ENCODE peak calls at places on chromosomes 1 and 21, in ten cellular contexts. R, N, B, K, M, L, F, S, J and A are unnamed samples.
A peak's percentile ranks its signal among the peaks of the same experiment; 100 is the strongest.

GRCh38 chr1:98197356-98197755 is 276.5 kb upstream of the DPYD start:
- DNase-seq in M (no peak), L (no peak), J (no peak), K (no peak), F (no peak), B (no peak), R (no peak), S (no peak), N (no peak), A (no peak)

GRCh38 chr1:98723574-98723973 is 62.1 kb downstream of the SNX7 start:
- DNase-seq in N (no peak), J (no peak), R (no peak), S (no peak), F (no peak), M (no peak), L (no peak), K (no peak), B (no peak), A (no peak)

GRCh38 chr1:43833013-43833412 is 100.6 kb upstream of the ARTN start:
- DNase-seq in M (no peak), L (no peak), J (no peak), K (no peak), S (no peak), B (no peak), R (no peak), N (no peak), F (no peak), A (no peak)

GRCh38 chr1:9809122-9809521 is 14.6 kb downstream of the CLSTN1 start:
- DNase-seq in B (no peak), M (no peak), L (no peak), N (no peak), J (no peak), R (no peak), K (no peak), F (no peak), S (peak; percentile 22), A (no peak)

GRCh38 chr1:81689531-81689941 is 111.2 kb upstream of the ADGRL2 start:
- DNase-seq in L (no peak), R (no peak), J (no peak), M (no peak), F (no peak), B (no peak), N (no peak), K (no peak), S (no peak), A (no peak)

GRCh38 chr1:172322219-172323061 is 98.0 kb upstream of the C1orf105 start:
- DNase-seq in L (peak; percentile 9), B (no peak), F (no peak), M (no peak), N (no peak), J (no peak), K (no peak), S (peak; percentile 73), R (peak; percentile 78), A (peak; percentile 34)

GRCh38 chr1:108504447-108504846 is 54.3 kb downstream of the NBPF6 start:
- DNase-seq in M (no peak), L (no peak), N (no peak), S (no peak), J (no peak), B (no peak), K (no peak), R (no peak), F (no peak), A (no peak)

GRCh38 chr1:101148987-101149386 is 87.8 kb upstream of the S1PR1 start:
- DNase-seq in M (no peak), L (no peak), R (no peak), S (no peak), K (no peak), B (no peak), F (no peak), J (no peak), N (no peak), A (no peak)

GRCh38 chr1:154776339-154776605 is 93.8 kb downstream of the KCNN3 start:
- DNase-seq in N (no peak), B (no peak), K (no peak), F (no peak), L (no peak), R (no peak), M (no peak), J (no peak), S (peak; percentile 40), A (no peak)

GRCh38 chr1:154777151-154777550 is 92.9 kb downstream of the KCNN3 start:
- DNase-seq in S (no peak), N (no peak), M (no peak), K (no peak), L (no peak), F (no peak), R (no peak), J (no peak), B (peak; percentile 5), A (no peak)

GRCh38 chr1:154779563-154780189 is 90.4 kb downstream of the KCNN3 start:
- DNase-seq in J (no peak), N (no peak), B (peak; percentile 34), M (no peak), K (no peak), L (no peak), F (no peak), R (no peak), S (peak; percentile 53), A (no peak)

GRCh38 chr1:154778280-154778679 is 91.8 kb downstream of the KCNN3 start:
- DNase-seq in J (no peak), R (no peak), K (no peak), L (no peak), M (no peak), S (peak; percentile 8), B (no peak), N (no peak), F (no peak), A (no peak)

GRCh38 chr1:154778944-154779343 is 91.1 kb downstream of the KCNN3 start:
- DNase-seq in F (no peak), S (no peak), K (no peak), B (peak; percentile 14), J (no peak), N (no peak), M (no peak), L (no peak), R (no peak), A (no peak)
- H3K27me3 ChIP-seq in F (no peaks in the 10 kb centered on the region), S (no peaks in the 10 kb centered on the region), K (peaks cover 28% of the 10 kb centered on the region), B (no peaks in the 10 kb centered on the region), J (no peaks in the 10 kb centered on the region), N (no peaks in the 10 kb centered on the region), M (no peaks in the 10 kb centered on the region), L (no peaks in the 10 kb centered on the region), R (no peaks in the 10 kb centered on the region), A (no peaks in the 10 kb centered on the region)

GRCh38 chr1:183043872-183044859 is 20.9 kb downstream of the LAMC1 start:
- DNase-seq in L (no peak), S (no peak), F (no peak), B (no peak), M (no peak), R (peak; percentile 59), K (peak; percentile 72), N (no peak), J (no peak), A (no peak)
- H3K4me3 ChIP-seq in L (no peak overlapping the region), S (no peak overlapping the region), F (no peak overlapping the region), B (no peak overlapping the region), M (no peak overlapping the region), R (no peak overlapping the region), K (no peak overlapping the region), N (no peak overlapping the region), J (no peak overlapping the region), A (peak overlapping the region; percentile 24)

GRCh38 chr21:44711327-44712202 is at the start of gene TSPEAR:
- DNase-seq in S (peak; percentile 54), L (no peak), B (peak; percentile 69), K (no peak), M (no peak), N (no peak), J (no peak), F (no peak), R (peak; percentile 42), A (no peak)

GRCh38 chr21:44713130-44713529 is 1.8 kb upstream of the TSPEAR start:
- DNase-seq in N (no peak), B (no peak), L (no peak), F (no peak), M (no peak), R (peak; percentile 38), K (no peak), S (no peak), J (peak; percentile 13), A (no peak)

GRCh38 chr21:44714905-44715304 is 3.5 kb upstream of the TSPEAR start:
- DNase-seq in J (peak; percentile 13), L (no peak), N (no peak), B (no peak), M (no peak), R (no peak), F (no peak), S (no peak), K (no peak), A (no peak)

GRCh38 chr21:44712203-44713028 is 1.0 kb upstream of the TSPEAR start:
- DNase-seq in F (no peak), R (peak; percentile 38), M (no peak), B (no peak), N (no peak), J (no peak), S (no peak), L (no peak), K (no peak), A (no peak)

GRCh38 chr21:44713846-44714245 is 2.5 kb upstream of the TSPEAR start:
- DNase-seq in S (peak; percentile 42), R (no peak), J (peak; percentile 8), K (no peak), N (no peak), M (no peak), L (no peak), B (no peak), F (no peak), A (no peak)
- H3K27me3 ChIP-seq in S (peaks cover 56% of the 10 kb centered on the region), R (peaks cover 67% of the 10 kb centered on the region), J (peaks cover 63% of the 10 kb centered on the region), K (peaks cover 64% of the 10 kb centered on the region), N (peaks cover 31% of the 10 kb centered on the region), M (peaks cover 80% of the 10 kb centered on the region), L (peaks cover 78% of the 10 kb centered on the region), B (peaks cover 70% of the 10 kb centered on the region), F (peaks cover 46% of the 10 kb centered on the region), A (no peaks in the 10 kb centered on the region)

GRCh38 chr1:151459331-151460046 is at the start of gene POGZ:
- DNase-seq in N (peak; percentile 91), F (peak; percentile 88), J (peak; percentile 96), S (peak; percentile 99), R (peak; percentile 98), L (peak; percentile 95), M (peak; percentile 96), K (peak; percentile 95), B (peak; percentile 97), A (peak; percentile 87)

GRCh38 chr1:151455966-151456365 is 3.3 kb downstream of the POGZ start:
- DNase-seq in S (no peak), B (no peak), R (no peak), L (no peak), N (no peak), K (no peak), M (no peak), J (no peak), F (no peak), A (no peak)

GRCh38 chr1:151457911-151458882 is 1.1 kb downstream of the POGZ start:
- DNase-seq in L (peak; percentile 78), J (peak; percentile 59), K (peak; percentile 66), S (peak; percentile 88), B (peak; percentile 92), N (no peak), M (peak; percentile 66), F (peak; percentile 64), R (peak; percentile 74), A (no peak)

GRCh38 chr1:151461694-151462093 is 2.4 kb upstream of the POGZ start:
- DNase-seq in S (no peak), B (no peak), R (no peak), K (no peak), J (no peak), F (no peak), M (no peak), N (no peak), L (no peak), A (no peak)

DNA sequence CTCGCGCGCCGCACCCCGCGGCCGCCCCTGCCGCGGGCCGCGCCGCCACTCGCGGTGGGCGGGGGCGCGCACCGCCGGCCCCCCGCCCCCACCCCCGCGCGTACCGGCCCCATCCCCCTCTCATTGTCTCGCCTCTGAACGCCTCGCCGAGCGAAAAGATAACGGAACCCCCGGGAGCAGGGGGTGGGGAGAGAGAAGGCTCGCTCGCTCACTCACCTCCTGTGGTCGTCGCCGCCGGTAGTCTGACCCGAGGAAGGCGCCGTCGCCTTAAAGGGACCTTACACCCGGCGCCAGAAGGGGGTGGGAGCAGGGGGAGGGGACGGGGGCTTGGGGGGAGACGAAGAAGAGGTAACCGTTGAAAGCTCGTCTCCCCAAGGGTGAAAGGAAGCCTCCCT is 361 bp downstream of the POGZ start:
- DNase-seq in F (peak; percentile 51), J (peak; percentile 63), N (no peak), R (peak; percentile 77), L (peak; percentile 83), M (peak; percentile 71), K (peak; percentile 39), S (peak; percentile 84), B (peak; percentile 91), A (no peak)
- H3K4me3 ChIP-seq in F (no peak overlapping the region), J (peak overlapping the region; percentile 92), N (peak overlapping the region; percentile 98), R (peak overlapping the region; percentile 38), L (peak overlapping the region; percentile 54), M (peak overlapping the region; percentile 93), K (peak overlapping the region; percentile 73), S (peak overlapping the region; percentile 78), B (peak overlapping the region; percentile 55), A (peak overlapping the region; percentile 84)